ENCODE peak calls at places on chromosomes 6 and 20, in six cellular contexts. Z is stimulated activated CD4-positive, alpha-beta T cell treated with anti-CD3 and anti-CD28 coated beads, Interleukin-2, amount 100 ng/mL, for 4 hours; X is HFF-Myc; A is tibial nerve; D is LHCN-M2; H is amniotic stem cell. E is an unnamed sample.

GRCh38 chr20:32898721-32899120 is 40.0 kb downstream of the EFCAB8 start:
- DNase-seq in A (no peak), H (peak; percentile 26), X (peak; percentile 92), Z (no peak), D (peak; percentile 8), E (no peak)

GRCh38 chr20:14879020-14879697 is 541.7 kb upstream of the FLRT3 start:
- DNase-seq in H (peak; percentile 42), Z (no peak), A (no peak), D (peak; percentile 77), X (peak; percentile 39), E (no peak)

GRCh38 chr6:44682987-44683779 is 295.7 kb downstream of the CDC5L start:
- DNase-seq in X (no peak), D (no peak), H (no peak), A (no peak), Z (no peak), E (no peak)

GRCh38 chr6:169813969-169814368 is 62.5 kb downstream of the ERMARD start:
- DNase-seq in A (no peak), Z (no peak), D (no peak), H (no peak), X (no peak), E (no peak)

GRCh38 chr6:136077834-136078576 is 172.1 kb downstream of the MTFR2 start:
- DNase-seq in Z (no peak), D (peak; percentile 66), X (no peak), A (no peak), H (peak; percentile 87), E (no peak)

GRCh38 chr20:33444797-33445560 is 1.4 kb upstream of the SNTA1 start:
- DNase-seq in H (no peak), D (no peak), X (no peak), Z (no peak), A (no peak), E (no peak)

GRCh38 chr20:23161968-23162696 is 76.0 kb upstream of the CD93 start:
- DNase-seq in Z (no peak), H (no peak), X (no peak), A (peak; percentile 76), D (peak; percentile 65), E (peak; percentile 88)

GRCh38 chr6:106894978-106895702 is 79.4 kb downstream of the CD24 start:
- DNase-seq in D (peak; percentile 60), H (no peak), X (peak; percentile 16), A (no peak), Z (no peak), E (no peak)

GRCh38 chr6:125974214-125974866 is 12.0 kb upstream of the TRMT11 start:
- DNase-seq in A (no peak), X (no peak), D (peak; percentile 63), Z (no peak), H (peak; percentile 58), E (no peak)

GRCh38 chr6:112833546-112834215 is 486.6 kb downstream of the RFPL4B start:
- DNase-seq in X (no peak), H (no peak), D (peak; percentile 94), A (no peak), Z (no peak), E (no peak)

GRCh38 chr6:41974281-41974825 is 32.7 kb upstream of the CCND3 start:
- DNase-seq in D (no peak), X (no peak), Z (no peak), A (no peak), H (no peak), E (no peak)

GRCh38 chr6:116528800-116529199 is 16.7 kb downstream of the TRAPPC3L start:
- DNase-seq in H (no peak), D (no peak), Z (no peak), A (no peak), X (no peak), E (no peak)

GRCh38 chr20:64226686-64227576 is 28.6 kb upstream of the PCMTD2 start:
- DNase-seq in Z (no peak), H (no peak), D (no peak), A (no peak), X (no peak), E (no peak)

GRCh38 chr20:43752051-43752360 is 25.2 kb upstream of the GTSF1L start:
- DNase-seq in D (no peak), Z (no peak), H (no peak), A (no peak), X (no peak), E (no peak)

GRCh38 chr6:92777146-92777740 is 642.1 kb downstream of the EPHA7 start:
- DNase-seq in A (no peak), D (peak; percentile 55), H (no peak), X (no peak), Z (no peak), E (no peak)

GRCh38 chr6:138346302-138347195 is 31.2 kb upstream of the SMIM28 start:
- DNase-seq in H (no peak), Z (no peak), D (peak; percentile 2), X (no peak), A (no peak), E (no peak)

GRCh38 chr6:13395272-13396237 is 67.2 kb upstream of the TBC1D7 start:
- DNase-seq in H (peak; percentile 52), Z (no peak), X (peak; percentile 15), A (peak; percentile 47), D (peak; percentile 66), E (peak; percentile 50)

GRCh38 chr6:143549630-143550268 is 38.2 kb upstream of the FUCA2 start:
- DNase-seq in H (no peak), X (no peak), A (no peak), D (peak; percentile 28), Z (no peak), E (no peak)

GRCh38 chr6:5205035-5205469 is 55.7 kb downstream of the LYRM4 start:
- DNase-seq in D (peak; percentile 10), X (no peak), Z (no peak), A (no peak), H (no peak), E (no peak)

GRCh38 chr20:20837574-20838021 is 125.2 kb upstream of the RALGAPA2 start:
- DNase-seq in A (peak; percentile 28), Z (no peak), H (peak; percentile 2), D (peak; percentile 28), X (peak; percentile 6), E (no peak)

GRCh38 chr6:38612386-38612965 is 27.3 kb downstream of the BTBD9 start:
- DNase-seq in A (no peak), Z (no peak), X (no peak), D (peak; percentile 66), H (no peak), E (no peak)

GRCh38 chr20:34951252-34951651 is 4.4 kb downstream of the GSS start:
- DNase-seq in Z (no peak), H (no peak), A (no peak), X (no peak), D (no peak), E (no peak)

GRCh38 chr6:82408952-82409421 is 45.4 kb downstream of the TPBG start:
- DNase-seq in H (peak; percentile 27), D (peak; percentile 18), Z (no peak), A (no peak), X (no peak), E (no peak)

GRCh38 chr20:16013631-16014030 is 559.6 kb downstream of the KIF16B start:
- DNase-seq in H (no peak), X (no peak), Z (no peak), A (no peak), D (no peak), E (no peak)

GRCh38 chr20:2453792-2454191 is 16.8 kb downstream of the SNRPB start:
- DNase-seq in Z (no peak), A (no peak), H (no peak), D (no peak), X (no peak), E (no peak)

GRCh38 chr6:26165261-26165790 is 78.1 kb downstream of the HFE start:
- DNase-seq in X (no peak), D (no peak), Z (no peak), A (no peak), H (no peak), E (no peak)

GRCh38 chr6:1015819-1016218 is 296.1 kb upstream of the FOXQ1 start:
- DNase-seq in Z (no peak), D (no peak), X (peak; percentile 31), A (no peak), H (no peak), E (no peak)

GRCh38 chr20:52473171-52473570 is 281.6 kb upstream of the ZFP64 start:
- DNase-seq in H (no peak), D (no peak), A (no peak), X (no peak), Z (no peak), E (no peak)

GRCh38 chr6:130223508-130223907 is 757 bp upstream of the SAMD3 start:
- DNase-seq in A (no peak), D (no peak), H (no peak), X (no peak), Z (peak; percentile 54), E (no peak)

GRCh38 chr6:41716516-41717446 is 18.6 kb downstream of the TFEB start:
- DNase-seq in H (no peak), Z (no peak), A (no peak), D (no peak), X (no peak), E (no peak)

GRCh38 chr6:138590796-138591709 is 91.8 kb upstream of the NHSL1 start:
- DNase-seq in H (peak; percentile 55), D (peak; percentile 78), X (peak; percentile 69), A (peak; percentile 33), Z (peak; percentile 19), E (peak; percentile 49)

GRCh38 chr6:85416049-85416448 is 33.8 kb upstream of the NT5E start:
- DNase-seq in H (no peak), Z (no peak), X (no peak), D (peak; percentile 63), A (no peak), E (no peak)

GRCh38 chr20:64064145-64064698 is 1.2 kb downstream of the TCEA2 start:
- DNase-seq in D (peak; percentile 63), X (no peak), A (no peak), Z (no peak), H (no peak), E (no peak)

GRCh38 chr6:52937908-52938307 is 28.4 kb upstream of the GSTA3 start:
- DNase-seq in A (no peak), X (no peak), D (peak; percentile 43), Z (no peak), H (no peak), E (no peak)

GRCh38 chr6:20438462-20439070 is 36.9 kb downstream of the E2F3 start:
- DNase-seq in X (no peak), Z (no peak), A (no peak), D (no peak), H (no peak), E (no peak)

GRCh38 chr6:35363293-35363750 is 21.0 kb downstream of the PPARD start:
- DNase-seq in H (no peak), D (no peak), A (no peak), Z (no peak), X (peak; percentile 81), E (no peak)

GRCh38 chr6:32107447-32107846 is 1.7 kb downstream of the TNXB start:
- DNase-seq in A (no peak), H (no peak), X (no peak), D (peak; percentile 32), Z (no peak), E (no peak)

GRCh38 chr6:158642805-158643489 is 1.6 kb downstream of the DYNLT1 start:
- DNase-seq in Z (no peak), H (no peak), D (no peak), X (no peak), A (no peak), E (no peak)

GRCh38 chr6:4426916-4427315 is 291.5 kb upstream of the ECI2 start:
- DNase-seq in A (no peak), X (no peak), Z (no peak), D (no peak), H (no peak), E (no peak)

GRCh38 chr6:169950558-169950957 is 199.1 kb downstream of the ERMARD start:
- DNase-seq in A (no peak), H (no peak), D (no peak), X (no peak), Z (no peak), E (no peak)